ENCODE peak calls at places on chromosome 2, in seven cellular contexts. U is CD8-positive, alpha-beta memory T cell; G is heart left ventricle; L is uterus; O is mammary epithelial cell; T is cardiac muscle cell; Q is GM23248. W is an unnamed sample.

GRCh38 chr2:232597362-232598079 is 35.9 kb upstream of the EFHD1 start:
- DNase-seq in U (no peak), G (no peak), L (no peak), O (no peak), T (no peak), Q (no peak), W (no peak)

GRCh38 chr2:174337337-174338154 is 2.8 kb downstream of the SP9 start:
- DNase-seq in U (no peak), G (no peak), L (no peak), O (peak; percentile 16), T (peak; percentile 70), Q (no peak), W (no peak)

GRCh38 chr2:152047826-152048476 is 50.9 kb downstream of the CACNB4 start:
- DNase-seq in U (no peak), G (no peak), L (no peak), O (no peak), T (no peak), Q (peak; percentile 38), W (no peak)

GRCh38 chr2:157327621-157328102 is 2.0 kb upstream of the ERMN start:
- DNase-seq in U (peak; percentile 79), G (peak; percentile 85), L (peak; percentile 55), O (peak; percentile 56), T (peak; percentile 83), Q (peak; percentile 79), W (peak; percentile 69)

GRCh38 chr2:231359948-231360347 is 35.6 kb upstream of the B3GNT7 start:
- DNase-seq in U (no peak), G (no peak), L (no peak), O (no peak), T (no peak), Q (no peak), W (no peak)

GRCh38 chr2:219521066-219521880 is 7.0 kb downstream of the ASIC4 start:
- DNase-seq in U (no peak), G (peak; percentile 48), L (peak; percentile 55), O (no peak), T (peak; percentile 85), Q (peak; percentile 84), W (peak; percentile 37)

GRCh38 chr2:216328347-216328746 is 43.9 kb downstream of the MARCHF4 start:
- DNase-seq in U (no peak), G (no peak), L (no peak), O (no peak), T (no peak), Q (peak; percentile 46), W (no peak)

GRCh38 chr2:210224660-210225460 is at the start of gene ACADL:
- DNase-seq in U (no peak), G (peak; percentile 59), L (no peak), O (peak; percentile 20), T (peak; percentile 70), Q (peak; percentile 62), W (peak; percentile 30)

GRCh38 chr2:239223330-239224248 is 177.2 kb downstream of the HDAC4 start:
- DNase-seq in U (no peak), G (peak; percentile 48), L (peak; percentile 38), O (no peak), T (no peak), Q (peak; percentile 85), W (no peak)

GRCh38 chr2:11550302-11550701 is 16.5 kb downstream of the GREB1 start:
- DNase-seq in U (no peak), G (no peak), L (no peak), O (no peak), T (no peak), Q (no peak), W (no peak)

GRCh38 chr2:237692601-237693079 is 65.3 kb downstream of the LRRFIP1 start:
- DNase-seq in U (no peak), G (peak; percentile 53), L (peak; percentile 69), O (no peak), T (peak; percentile 49), Q (peak; percentile 59), W (peak; percentile 61)

GRCh38 chr2:154551649-154552048 is 146.8 kb upstream of the KCNJ3 start:
- DNase-seq in U (no peak), G (no peak), L (no peak), O (no peak), T (no peak), Q (no peak), W (no peak)

GRCh38 chr2:30283931-30284565 is 52.7 kb downstream of the LBH start:
- DNase-seq in U (no peak), G (peak; percentile 34), L (no peak), O (no peak), T (no peak), Q (no peak), W (no peak)

GRCh38 chr2:30285758-30286157 is 54.4 kb downstream of the LBH start:
- DNase-seq in U (no peak), G (no peak), L (no peak), O (no peak), T (no peak), Q (no peak), W (no peak)

GRCh38 chr2:30287857-30288513 is 56.7 kb downstream of the LBH start:
- DNase-seq in U (no peak), G (no peak), L (no peak), O (no peak), T (no peak), Q (no peak), W (no peak)

GRCh38 chr2:30287190-30287589 is 55.9 kb downstream of the LBH start:
- DNase-seq in U (no peak), G (no peak), L (no peak), O (no peak), T (no peak), Q (no peak), W (no peak)

DNA sequence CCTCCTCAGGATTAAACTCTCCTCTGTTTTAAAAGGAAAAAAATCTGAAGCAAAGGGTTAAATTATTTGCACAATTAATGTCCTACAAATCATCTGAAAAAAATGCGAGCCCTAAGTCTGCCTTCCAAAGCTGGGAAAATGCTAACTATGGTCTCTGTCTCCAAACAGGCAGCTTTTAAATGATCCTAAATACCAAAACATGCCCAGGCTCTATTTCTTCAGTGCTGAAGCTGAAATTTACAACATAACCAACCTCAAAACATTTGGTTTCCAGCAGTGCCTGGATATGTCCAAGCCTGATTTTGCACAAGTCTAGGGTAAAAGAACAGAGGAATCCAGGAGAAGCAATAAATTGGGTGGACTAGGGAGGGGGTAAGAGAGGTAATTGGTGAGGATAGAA is 57.2 kb downstream of the LBH start:
- DNase-seq in U (no peak), G (no peak), L (no peak), O (no peak), T (no peak), Q (no peak), W (no peak)
- H3K27ac ChIP-seq in U (no peak overlapping the region), G (no peak overlapping the region), L (peak overlapping the region; percentile 29), O (no peak overlapping the region), T (no peak overlapping the region), Q (no peak overlapping the region), W (no peak overlapping the region)

GRCh38 chr2:15996536-15997423 is 56.4 kb downstream of the MYCN start:
- DNase-seq in U (no peak), G (no peak), L (no peak), O (no peak), T (no peak), Q (no peak), W (no peak)

GRCh38 chr2:15999592-16000469 is 59.5 kb downstream of the MYCN start:
- DNase-seq in U (no peak), G (no peak), L (no peak), O (no peak), T (no peak), Q (no peak), W (no peak)

GRCh38 chr2:15993666-15994065 is 53.3 kb downstream of the MYCN start:
- DNase-seq in U (no peak), G (no peak), L (no peak), O (no peak), T (no peak), Q (no peak), W (no peak)

GRCh38 chr2:15995603-15996002 is 55.3 kb downstream of the MYCN start:
- DNase-seq in U (no peak), G (no peak), L (no peak), O (no peak), T (no peak), Q (no peak), W (no peak)

GRCh38 chr2:15997728-15998280 is 57.5 kb downstream of the MYCN start:
- DNase-seq in U (no peak), G (no peak), L (no peak), O (no peak), T (no peak), Q (no peak), W (no peak)
- H3K4me3 ChIP-seq in U (no peak overlapping the region), G (no peak overlapping the region), L (no peak overlapping the region), O (no peak overlapping the region), T (no peak overlapping the region), Q (no peak overlapping the region), W (no peak overlapping the region)

DNA sequence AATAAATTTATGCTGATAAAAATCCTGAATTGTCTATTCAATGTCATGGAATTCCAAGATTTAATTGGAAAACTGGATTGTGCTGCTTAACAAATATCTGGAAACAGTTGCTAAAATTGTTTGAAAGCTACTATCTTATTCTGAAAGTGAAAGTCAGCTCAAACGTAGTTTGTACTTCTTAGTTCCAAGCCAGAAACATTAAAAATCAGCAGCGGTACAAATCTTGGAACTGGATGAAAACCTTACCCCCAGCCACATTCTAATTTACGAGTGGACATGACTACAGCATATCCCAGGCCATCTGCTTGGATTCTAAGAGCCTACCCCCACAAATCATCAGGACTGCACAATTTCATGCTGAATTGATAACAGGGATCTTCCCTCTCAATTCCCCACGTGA is 158.6 kb upstream of the NCKAP5 start:
- DNase-seq in U (no peak), G (no peak), L (no peak), O (no peak), T (no peak), Q (peak; percentile 20), W (no peak)
- H3K27ac ChIP-seq in U (no peak overlapping the region), G (no peak overlapping the region), L (no peak overlapping the region), O (no peak overlapping the region), T (no peak overlapping the region), Q (no peak overlapping the region), W (no peak overlapping the region)

DNA sequence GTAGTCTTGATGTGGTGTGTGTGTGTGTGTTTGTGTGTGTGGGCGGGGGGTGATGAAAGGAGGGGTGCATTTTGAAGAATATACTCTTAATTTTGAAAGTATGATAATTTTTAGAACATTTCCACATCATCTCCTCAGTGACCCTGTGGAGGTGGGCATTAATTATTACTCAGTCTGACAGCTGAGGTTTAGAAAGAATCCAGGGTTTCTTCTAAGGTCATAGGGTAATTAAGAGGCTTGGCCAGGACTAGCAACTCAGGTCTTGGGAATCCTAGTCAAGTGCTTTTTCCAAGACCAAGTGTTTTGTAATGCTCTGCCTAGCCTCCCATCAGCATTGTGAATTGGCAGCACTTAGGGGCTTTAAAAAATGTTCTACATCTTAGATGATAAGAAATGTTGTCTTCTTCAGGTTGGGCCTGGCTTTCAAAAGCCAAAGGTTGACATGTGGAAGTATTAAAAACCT is 100.6 kb downstream of the SPTBN1 start:
- DNase-seq in U (no peak), G (no peak), L (peak; percentile 63), O (peak; percentile 58), T (peak; percentile 61), Q (peak; percentile 84), W (no peak)
- H3K4me3 ChIP-seq in U (no peak overlapping the region), G (peak overlapping the region; percentile 59), L (no peak overlapping the region), O (no peak overlapping the region), T (no peak overlapping the region), Q (no peak overlapping the region), W (no peak overlapping the region)

W was measured in SJSA1.